ENCODE peak calls at places on chromosome 7, in five cellular contexts. T, J, I, W and S are unnamed samples.

GRCh38 chr7:150668977-150669376 is 16.5 kb upstream of the GIMAP2 start:
- DNase-seq in T (no peak), J (no peak), I (no peak), W (no peak), S (no peak)

GRCh38 chr7:134690614-134691504 is 44.2 kb downstream of the BPGM start:
- DNase-seq in T (no peak), J (no peak), I (no peak), W (peak), S (peak)

GRCh38 chr7:142018154-142018553 is 22.5 kb downstream of the MGAM start:
- DNase-seq in T (no peak), J (no peak), I (no peak), W (no peak), S (no peak)

GRCh38 chr7:64562246-64562620 is 638 bp downstream of the ZNF680 start:
- DNase-seq in T (no peak), J (no peak), I (no peak), W (no peak), S (no peak)

GRCh38 chr7:38385682-38386081 is 112.2 kb upstream of the TARP start:
- DNase-seq in T (no peak), J (no peak), I (no peak), W (no peak), S (no peak)

GRCh38 chr7:130273081-130273699 is 6.5 kb downstream of the CPA2 start:
- DNase-seq in T (no peak), J (no peak), I (peak), W (no peak), S (peak)

GRCh38 chr7:74482629-74483401 is 29.1 kb downstream of the GTF2IRD1 start:
- DNase-seq in T (no peak), J (no peak), I (no peak), W (peak), S (peak)

GRCh38 chr7:138864667-138865066 is 66.7 kb upstream of the ATP6V0A4 start:
- DNase-seq in T (no peak), J (no peak), I (no peak), W (peak), S (no peak)

GRCh38 chr7:35355911-35356310 is 102.0 kb upstream of the TBX20 start:
- DNase-seq in T (peak), J (no peak), I (no peak), W (no peak), S (no peak)

GRCh38 chr7:44603208-44603607 is 3.2 kb upstream of the OGDH start:
- DNase-seq in T (no peak), J (no peak), I (no peak), W (no peak), S (no peak)

GRCh38 chr7:26534649-26535482 is 243.2 kb downstream of the SNX10 start:
- DNase-seq in T (no peak), J (no peak), I (no peak), W (no peak), S (no peak)

GRCh38 chr7:27295236-27295635 is 52.6 kb downstream of the EVX1 start:
- DNase-seq in T (no peak), J (no peak), I (no peak), W (no peak), S (no peak)

DNA sequence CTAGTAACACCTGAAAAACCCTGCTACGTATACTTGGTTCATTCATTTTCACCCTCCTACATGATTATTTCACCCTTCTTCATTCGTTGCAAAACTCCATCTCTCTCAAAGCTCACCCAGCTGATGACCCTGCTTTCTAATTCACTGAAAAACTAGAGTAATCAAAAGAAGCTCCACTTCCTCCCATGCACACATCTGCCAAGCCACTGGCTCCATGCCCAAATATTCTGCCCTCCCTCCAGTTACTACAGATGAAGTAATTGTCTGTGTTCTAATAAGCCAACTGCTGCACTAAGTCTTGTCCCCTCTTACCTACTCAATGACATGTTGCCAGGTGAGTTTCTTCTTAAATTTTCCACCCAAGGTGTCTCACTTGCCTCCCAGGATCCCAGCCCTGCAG is 96.9 kb upstream of the CCDC71L start:
- DNase-seq in T (no peak), J (peak), I (peak), W (no peak), S (peak)
- H3K4me3 ChIP-seq in T (no peak), J (no peak), I (no peak), W (no peak), S (no peak)

GRCh38 chr7:129143724-129144094 is 798 bp upstream of the TSPAN33 start:
- DNase-seq in T (no peak), J (no peak), I (no peak), W (no peak), S (no peak)
- H3K4me3 ChIP-seq in T (no peak), J (peak), I (no peak), W (no peak), S (peak)

GRCh38 chr7:102913846-102914245 is 1.0 kb downstream of the LRRC17 start:
- DNase-seq in T (no peak), J (no peak), I (no peak), W (peak), S (no peak)
- H3K4me3 ChIP-seq in T (no peak), J (peak), I (no peak), W (peak), S (no peak)

GRCh38 chr7:117021960-117022359 is 68.7 kb downstream of the ST7 start:
- DNase-seq in T (no peak), J (no peak), I (no peak), W (no peak), S (no peak)

GRCh38 chr7:117021366-117021765 is 68.1 kb downstream of the ST7 start:
- DNase-seq in T (no peak), J (no peak), I (no peak), W (no peak), S (no peak)

GRCh38 chr7:117019786-117020604 is 66.7 kb downstream of the ST7 start:
- DNase-seq in T (peak), J (peak), I (peak), W (peak), S (peak)

GRCh38 chr7:117019287-117019686 is 66.0 kb downstream of the ST7 start:
- DNase-seq in T (no peak), J (no peak), I (no peak), W (no peak), S (no peak)

GRCh38 chr7:117020605-117021002 is 67.3 kb downstream of the ST7 start:
- DNase-seq in T (no peak), J (no peak), I (no peak), W (no peak), S (no peak)
- H3K4me3 ChIP-seq in T (no peak), J (peak), I (no peak), W (peak), S (peak)

DNA sequence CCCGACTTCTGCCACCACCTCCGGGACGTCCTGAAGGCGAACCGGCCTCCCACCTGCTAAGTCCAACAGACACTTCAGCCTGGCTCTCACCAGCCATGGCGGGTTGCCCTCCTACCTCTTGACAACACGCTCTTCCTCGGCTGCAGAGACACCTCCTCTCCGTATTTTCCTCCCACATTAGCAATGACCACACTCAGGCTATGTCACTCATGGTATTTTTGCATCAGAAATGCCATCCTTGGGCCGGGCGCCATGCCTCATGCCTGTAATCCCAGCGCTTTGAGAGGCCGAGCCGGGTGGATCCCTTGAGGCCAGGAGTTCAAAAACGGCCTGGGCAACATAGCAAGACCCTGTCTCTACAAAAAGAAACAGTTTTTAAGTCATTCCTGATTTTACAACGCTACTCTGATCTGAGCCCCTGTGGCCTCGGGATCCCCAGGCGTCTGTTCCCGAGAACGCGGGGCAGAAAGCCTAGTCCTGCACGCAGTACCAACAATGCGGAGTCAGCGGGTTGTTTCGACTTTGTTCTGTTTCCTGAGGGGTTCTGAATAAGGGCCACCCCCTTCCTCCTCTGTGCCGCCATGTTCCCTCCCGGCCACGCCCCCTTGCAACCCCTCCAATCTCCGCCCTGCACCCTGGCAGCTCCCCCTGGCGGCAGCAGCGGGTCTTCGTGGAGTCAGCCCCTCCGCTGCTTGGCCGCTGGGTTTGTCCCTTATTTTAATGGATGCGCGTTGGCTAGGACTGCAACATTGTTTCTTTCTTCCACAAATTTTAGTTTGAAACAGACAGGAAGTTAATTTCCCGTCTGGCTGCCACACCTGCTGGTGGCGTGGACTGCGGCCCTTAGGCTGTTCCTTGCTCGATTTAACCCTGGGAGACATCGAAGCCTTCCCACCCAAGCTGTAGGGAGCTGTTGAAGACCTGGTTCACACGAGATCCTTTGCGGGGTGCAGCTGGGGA is 9.7 kb upstream of the ZFAND2A start:
- DNase-seq in T (peak), J (peak), I (peak), W (peak), S (peak)
- H3K4me3 ChIP-seq in T (peak), J (peak), I (peak), W (peak), S (no peak)

GRCh38 chr7:91082038-91082437 is 182.2 kb upstream of the FZD1 start:
- DNase-seq in T (no peak), J (no peak), I (no peak), W (no peak), S (no peak)

GRCh38 chr7:91083855-91084644 is 180.2 kb upstream of the FZD1 start:
- DNase-seq in T (no peak), J (peak), I (peak), W (no peak), S (no peak)

GRCh38 chr7:91080351-91080750 is 183.9 kb upstream of the FZD1 start:
- DNase-seq in T (no peak), J (no peak), I (no peak), W (no peak), S (no peak)

GRCh38 chr7:91085175-91085574 is 179.1 kb upstream of the FZD1 start:
- DNase-seq in T (no peak), J (no peak), I (no peak), W (no peak), S (no peak)

GRCh38 chr7:91082854-91083495 is 181.3 kb upstream of the FZD1 start:
- DNase-seq in T (no peak), J (no peak), I (no peak), W (no peak), S (peak)
- H3K4me3 ChIP-seq in T (no peak), J (no peak), I (no peak), W (no peak), S (no peak)

GRCh38 chr7:132455306-132455705 is 121.0 kb downstream of the PLXNA4 start:
- DNase-seq in T (no peak), J (no peak), I (no peak), W (no peak), S (no peak)
- H3K4me3 ChIP-seq in T (no peak), J (no peak), I (no peak), W (no peak), S (no peak)

GRCh38 chr7:152136623-152137022 is 111.1 kb downstream of the GALNT11 start:
- DNase-seq in T (no peak), J (no peak), I (no peak), W (peak), S (peak)
- H3K4me3 ChIP-seq in T (no peak), J (no peak), I (no peak), W (no peak), S (no peak)

DNA sequence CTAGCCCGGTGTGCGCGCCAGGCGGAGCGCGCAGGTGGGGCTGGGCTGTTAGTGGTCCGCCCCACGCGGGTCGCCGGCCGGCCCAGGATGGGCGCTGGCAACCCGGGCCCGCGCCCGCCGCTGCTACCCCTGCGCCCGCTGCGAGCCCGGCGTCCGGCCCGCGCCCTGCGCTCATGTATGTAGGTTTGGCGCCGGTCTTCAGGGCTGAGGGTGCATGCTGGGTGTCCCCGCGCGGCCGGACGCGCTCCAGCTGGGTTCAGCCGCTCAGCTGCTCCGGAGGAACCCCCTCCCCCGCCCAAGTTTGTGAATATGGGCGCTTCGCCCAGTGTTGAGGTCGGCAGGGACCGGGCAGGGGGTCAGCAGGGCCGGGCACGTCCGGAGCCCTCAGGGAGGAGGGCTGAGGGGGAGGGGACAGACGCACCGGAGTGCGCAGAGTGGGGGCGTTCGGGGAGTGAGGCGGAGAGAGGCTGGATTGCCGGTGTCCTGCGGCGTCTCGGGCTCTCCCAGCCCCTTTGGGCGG is 561 bp downstream of the VWC2 start:
- DNase-seq in T (no peak), J (peak), I (no peak), W (no peak), S (peak)
- H3K4me3 ChIP-seq in T (peak), J (peak), I (peak), W (no peak), S (peak)

GRCh38 chr7:55775051-55775420 is 87.5 kb downstream of the SEPTIN14 start:
- DNase-seq in T (peak), J (no peak), I (no peak), W (no peak), S (no peak)
- H3K4me3 ChIP-seq in T (no peak), J (no peak), I (no peak), W (no peak), S (no peak)